ENCODE peak calls at places on chromosomes 6 and 20, in five cellular contexts. X, N, V, T and S are unnamed samples.

GRCh38 chr6:149608381-149608982 is 40.0 kb downstream of the KATNA1 start:
- DNase-seq in T (no peak), V (no peak), N (no peak), X (no peak), S (no peak)

GRCh38 chr20:45206746-45207145 is at the start of gene SEMG1:
- DNase-seq in V (no peak), T (no peak), X (no peak), N (no peak), S (no peak)

GRCh38 chr6:21023210-21023609 is 489.0 kb downstream of the CDKAL1 start:
- DNase-seq in T (no peak), X (peak; percentile 7), V (no peak), N (no peak), S (no peak)

GRCh38 chr6:104789770-104790190 is 69.9 kb downstream of the HACE1 start:
- DNase-seq in V (no peak), N (no peak), X (peak; percentile 84), T (no peak), S (no peak)

GRCh38 chr6:144315226-144315980 is 30.3 kb downstream of the UTRN start:
- DNase-seq in N (peak; percentile 27), V (no peak), X (no peak), T (no peak), S (peak; percentile 50)

GRCh38 chr6:155448823-155449789 is 6.5 kb downstream of the NOX3 start:
- DNase-seq in T (no peak), N (no peak), X (no peak), V (no peak), S (no peak)

GRCh38 chr6:115934829-115935228 is 125.9 kb downstream of the FRK start:
- DNase-seq in V (no peak), N (no peak), X (no peak), T (no peak), S (no peak)

GRCh38 chr20:8094845-8095244 is 37.2 kb upstream of the PLCB1 start:
- DNase-seq in T (no peak), N (no peak), X (no peak), V (no peak), S (no peak)

GRCh38 chr6:15461127-15461944 is 201.5 kb downstream of the DTNBP1 start:
- DNase-seq in V (no peak), N (no peak), T (no peak), X (no peak), S (no peak)

GRCh38 chr6:107132330-107132954 is 17.1 kb upstream of the BEND3 start:
- DNase-seq in V (no peak), N (no peak), X (peak; percentile 29), T (no peak), S (no peak)

GRCh38 chr20:25439328-25439727 is 31.9 kb downstream of the GINS1 start:
- DNase-seq in V (no peak), T (no peak), N (no peak), X (no peak), S (no peak)

GRCh38 chr20:55882922-55883321 is 122.4 kb downstream of the CBLN4 start:
- DNase-seq in N (no peak), X (no peak), T (no peak), V (no peak), S (no peak)

GRCh38 chr20:55893031-55893430 is 112.3 kb downstream of the CBLN4 start:
- DNase-seq in X (no peak), T (no peak), V (no peak), N (no peak), S (no peak)

DNA sequence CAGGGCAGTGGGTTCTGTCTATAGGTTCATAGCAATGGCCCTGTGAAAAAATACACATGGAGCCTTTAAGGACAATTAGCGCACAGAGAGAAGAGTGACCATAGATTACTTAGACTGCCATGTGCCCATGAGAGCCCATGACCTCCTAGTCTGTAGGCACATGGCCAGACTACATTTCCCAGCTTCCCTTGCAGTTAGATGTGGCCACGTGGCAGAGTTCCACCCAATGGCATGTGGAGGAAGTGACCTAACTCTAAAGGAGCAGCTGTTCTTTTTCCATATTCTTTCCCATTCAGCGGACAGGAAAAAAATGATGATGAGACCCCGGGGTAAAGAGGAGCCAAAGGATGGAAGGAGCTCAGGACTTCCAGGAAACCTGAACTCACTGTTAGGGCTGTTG is 116.7 kb downstream of the CBLN4 start:
- DNase-seq in V (no peak), X (no peak), N (no peak), T (no peak), S (no peak)
- H3K9me3 ChIP-seq in V (no peaks in the 10 kb centered on the region), X (no peaks in the 10 kb centered on the region), N (no peaks in the 10 kb centered on the region), T (no peaks in the 10 kb centered on the region), S (no peaks in the 10 kb centered on the region)

GRCh38 chr6:100462396-100462795 is 2.3 kb downstream of the SIM1 start:
- DNase-seq in X (no peak), N (no peak), V (no peak), T (no peak), S (no peak)
- H3K9me3 ChIP-seq in X (no peaks in the 10 kb centered on the region), N (no peaks in the 10 kb centered on the region), V (no peaks in the 10 kb centered on the region), T (no peaks in the 10 kb centered on the region), S (no peaks in the 10 kb centered on the region)

GRCh38 chr6:68296126-68296525 is 339.0 kb upstream of the ADGRB3 start:
- DNase-seq in T (no peak), N (no peak), V (no peak), X (no peak), S (no peak)
- H3K9me3 ChIP-seq in T (peaks cover 35% of the 10 kb centered on the region), N (no peaks in the 10 kb centered on the region), V (no peaks in the 10 kb centered on the region), X (peaks cover 3% of the 10 kb centered on the region), S (no peaks in the 10 kb centered on the region)

DNA sequence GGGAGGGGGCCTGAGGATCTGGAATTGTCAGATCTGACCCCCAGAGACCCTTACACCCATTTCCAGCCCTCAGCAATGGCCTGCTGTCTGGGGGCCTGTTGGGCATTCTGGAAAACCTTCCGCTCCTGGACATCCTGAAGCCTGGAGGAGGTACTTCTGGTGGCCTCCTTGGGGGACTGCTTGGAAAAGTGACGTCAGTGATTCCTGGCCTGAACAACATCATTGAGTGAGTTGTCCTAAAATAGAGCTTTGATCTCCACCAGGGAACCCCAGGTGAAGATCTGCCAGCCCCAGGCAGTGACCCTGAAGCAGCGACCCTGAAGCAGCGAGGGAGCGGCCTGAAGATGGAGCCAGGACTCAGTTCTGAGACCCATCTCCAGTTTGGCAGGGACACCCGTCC is 2.2 kb downstream of the BPIFA1 start:
- DNase-seq in T (no peak), X (no peak), V (no peak), N (no peak), S (no peak)
- H3K9me3 ChIP-seq in T (no peaks in the 10 kb centered on the region), X (no peaks in the 10 kb centered on the region), V (no peaks in the 10 kb centered on the region), N (no peaks in the 10 kb centered on the region), S (no peaks in the 10 kb centered on the region)